ENCODE peak calls at places on chromosomes 6 and 20, in four cellular contexts. One of them, this sample, is unnamed.
A peak's percentile ranks its signal among the peaks of the same experiment; 100 is the strongest.

GRCh38 chr6:32186496-32186840 is 2.4 kb upstream of the AGER start:
- DNase-seq in Calu3: no peak
- DNase-seq in A549: no peak
- DNase-seq in fibroblast of mammary gland: no peak
- DNase-seq in this sample: no peak

GRCh38 chr6:156597130-156597529 is 180.0 kb upstream of the ARID1B start:
- DNase-seq in Calu3: no peak
- DNase-seq in A549: no peak
- DNase-seq in fibroblast of mammary gland: no peak
- DNase-seq in this sample: no peak

GRCh38 chr20:36830791-36831691 is 44.9 kb upstream of the TLDC2 start:
- DNase-seq in Calu3: no peak
- DNase-seq in A549: no peak
- DNase-seq in fibroblast of mammary gland: peak; percentile 67
- DNase-seq in this sample: peak; percentile 47

GRCh38 chr6:33761922-33762629 is 15.4 kb upstream of the IP6K3 start:
- DNase-seq in Calu3: peak; percentile 91
- DNase-seq in A549: peak; percentile 59
- DNase-seq in fibroblast of mammary gland: peak; percentile 41
- DNase-seq in this sample: peak; percentile 75

GRCh38 chr6:110529355-110529754 is 52.9 kb upstream of the SLC22A16 start:
- DNase-seq in Calu3: no peak
- DNase-seq in A549: no peak
- DNase-seq in fibroblast of mammary gland: peak; percentile 86
- DNase-seq in this sample: peak; percentile 67

GRCh38 chr6:73452107-73452461 is at the start of gene CGAS:
- DNase-seq in Calu3: peak; percentile 82
- DNase-seq in A549: peak; percentile 80
- DNase-seq in fibroblast of mammary gland: peak; percentile 59
- DNase-seq in this sample: peak; percentile 91

GRCh38 chr6:169678342-169678741 is 23.5 kb downstream of the WDR27 start:
- DNase-seq in Calu3: no peak
- DNase-seq in A549: no peak
- DNase-seq in fibroblast of mammary gland: no peak
- DNase-seq in this sample: no peak

GRCh38 chr6:165659945-165660862 is 2.8 kb downstream of the PDE10A start:
- DNase-seq in Calu3: peak; percentile 24
- DNase-seq in A549: no peak
- DNase-seq in fibroblast of mammary gland: no peak
- DNase-seq in this sample: no peak

GRCh38 chr20:17819395-17820093 is 119.8 kb downstream of the BANF2 start:
- DNase-seq in Calu3: no peak
- DNase-seq in A549: no peak
- DNase-seq in fibroblast of mammary gland: no peak
- DNase-seq in this sample: no peak

GRCh38 chr20:939606-940005 is 23.5 kb upstream of the ANGPT4 start:
- DNase-seq in Calu3: no peak
- DNase-seq in A549: no peak
- DNase-seq in fibroblast of mammary gland: no peak
- DNase-seq in this sample: no peak

GRCh38 chr6:18047406-18047805 is 60.0 kb upstream of the KIF13A start:
- DNase-seq in Calu3: no peak
- DNase-seq in A549: no peak
- DNase-seq in fibroblast of mammary gland: peak; percentile 67
- DNase-seq in this sample: no peak

GRCh38 chr6:128098000-128098581 is 197.2 kb upstream of the THEMIS start:
- DNase-seq in Calu3: no peak
- DNase-seq in A549: no peak
- DNase-seq in fibroblast of mammary gland: peak; percentile 38
- DNase-seq in this sample: peak; percentile 8

GRCh38 chr20:63791497-63792156 is 39.4 kb downstream of the ZBTB46 start:
- DNase-seq in Calu3: no peak
- DNase-seq in A549: no peak
- DNase-seq in fibroblast of mammary gland: no peak
- DNase-seq in this sample: no peak

GRCh38 chr6:113859349-113860164 is 2.4 kb downstream of the MARCKS start:
- DNase-seq in Calu3: peak; percentile 46
- DNase-seq in A549: peak; percentile 33
- DNase-seq in fibroblast of mammary gland: peak; percentile 41
- DNase-seq in this sample: peak; percentile 50

GRCh38 chr6:10403385-10404106 is 11.3 kb downstream of the TFAP2A start:
- DNase-seq in Calu3: peak; percentile 47
- DNase-seq in A549: peak; percentile 87
- DNase-seq in fibroblast of mammary gland: peak; percentile 62
- DNase-seq in this sample: peak; percentile 93

GRCh38 chr6:52325695-52326471 is 36.1 kb upstream of the PAQR8 start:
- DNase-seq in Calu3: no peak
- DNase-seq in A549: no peak
- DNase-seq in fibroblast of mammary gland: no peak
- DNase-seq in this sample: no peak

GRCh38 chr6:17865243-17865642 is 122.2 kb downstream of the KIF13A start:
- DNase-seq in Calu3: peak; percentile 13
- DNase-seq in A549: no peak
- DNase-seq in fibroblast of mammary gland: no peak
- DNase-seq in this sample: peak; percentile 94

GRCh38 chr6:158481612-158482473 is 78.0 kb upstream of the TMEM181 start:
- DNase-seq in Calu3: no peak
- DNase-seq in A549: peak; percentile 60
- DNase-seq in fibroblast of mammary gland: peak; percentile 90
- DNase-seq in this sample: peak; percentile 93

GRCh38 chr6:39361657-39362486 is 39.4 kb upstream of the KCNK16 start:
- DNase-seq in Calu3: peak; percentile 84
- DNase-seq in A549: peak; percentile 51
- DNase-seq in fibroblast of mammary gland: peak; percentile 62
- DNase-seq in this sample: peak; percentile 70

GRCh38 chr20:23445596-23446217 is 6.2 kb downstream of the CSTL1 start:
- DNase-seq in Calu3: no peak
- DNase-seq in A549: peak; percentile 45
- DNase-seq in fibroblast of mammary gland: peak; percentile 88
- DNase-seq in this sample: peak; percentile 77

GRCh38 chr20:48831702-48832422 is 4.1 kb upstream of the PREX1 start:
- DNase-seq in Calu3: peak; percentile 44
- DNase-seq in A549: peak; percentile 76
- DNase-seq in fibroblast of mammary gland: peak; percentile 70
- DNase-seq in this sample: peak; percentile 60

GRCh38 chr6:152273638-152274037 is 363.5 kb downstream of the SYNE1 start:
- DNase-seq in Calu3: peak; percentile 29
- DNase-seq in A549: no peak
- DNase-seq in fibroblast of mammary gland: peak; percentile 12
- DNase-seq in this sample: peak; percentile 29

GRCh38 chr6:103139377-103139776 is 1720.3 kb downstream of the HACE1 start:
- DNase-seq in Calu3: no peak
- DNase-seq in A549: no peak
- DNase-seq in fibroblast of mammary gland: no peak
- DNase-seq in this sample: no peak

GRCh38 chr6:18307006-18307405 is 42.7 kb upstream of the DEK start:
- DNase-seq in Calu3: no peak
- DNase-seq in A549: no peak
- DNase-seq in fibroblast of mammary gland: no peak
- DNase-seq in this sample: peak; percentile 16

GRCh38 chr6:15248451-15249370 is 2.8 kb downstream of the JARID2 start:
- DNase-seq in Calu3: peak; percentile 91
- DNase-seq in A549: peak; percentile 96
- DNase-seq in fibroblast of mammary gland: peak; percentile 96
- DNase-seq in this sample: peak; percentile 98
- TF ChIP-seq CTCF in Calu3: peak; percentile 5
- TF ChIP-seq CTCF in A549: no peak
- TF ChIP-seq CTCF in fibroblast of mammary gland: peak; percentile 24
- TF ChIP-seq CTCF in this sample: peak; percentile 15

DNA sequence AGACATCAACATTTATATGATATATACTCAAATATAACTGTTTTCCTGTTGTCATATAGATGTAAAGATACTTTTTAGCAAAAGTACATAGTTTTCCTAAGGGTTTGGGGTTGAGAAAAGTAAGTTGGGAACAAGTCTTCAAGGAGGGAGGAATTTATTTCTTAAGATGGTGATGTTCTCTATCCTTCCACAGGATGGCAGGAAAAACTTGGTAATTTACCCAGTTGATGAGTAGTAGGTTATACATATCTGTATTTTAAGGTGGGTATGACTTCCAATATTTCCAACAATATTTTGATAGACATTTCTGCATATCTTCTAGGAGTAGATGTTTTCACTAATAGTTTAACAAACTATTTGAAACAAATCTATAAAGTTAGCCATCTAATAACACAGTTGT is 254.4 kb downstream of the RIMS1 start:
- DNase-seq in Calu3: no peak
- DNase-seq in A549: no peak
- DNase-seq in fibroblast of mammary gland: peak; percentile 4
- DNase-seq in this sample: no peak
- TF ChIP-seq CTCF in Calu3: no peak
- TF ChIP-seq CTCF in A549: no peak
- TF ChIP-seq CTCF in fibroblast of mammary gland: no peak
- TF ChIP-seq CTCF in this sample: no peak

GRCh38 chr6:122947355-122947754 is 48.7 kb upstream of the CLVS2 start:
- DNase-seq in Calu3: peak; percentile 43
- DNase-seq in A549: peak; percentile 1
- DNase-seq in fibroblast of mammary gland: peak; percentile 26
- DNase-seq in this sample: peak; percentile 47
- TF ChIP-seq CTCF in Calu3: peak; percentile 50
- TF ChIP-seq CTCF in A549: no peak
- TF ChIP-seq CTCF in fibroblast of mammary gland: peak; percentile 56
- TF ChIP-seq CTCF in this sample: peak; percentile 59

GRCh38 chr20:44437497-44437896 is 38.2 kb upstream of the TTPAL start:
- DNase-seq in Calu3: no peak
- DNase-seq in A549: no peak
- DNase-seq in fibroblast of mammary gland: no peak
- DNase-seq in this sample: no peak

GRCh38 chr20:44438782-44439181 is 36.9 kb upstream of the TTPAL start:
- DNase-seq in Calu3: no peak
- DNase-seq in A549: no peak
- DNase-seq in fibroblast of mammary gland: no peak
- DNase-seq in this sample: no peak

GRCh38 chr20:44432618-44433577 is 42.8 kb upstream of the TTPAL start:
- DNase-seq in Calu3: no peak
- DNase-seq in A549: no peak
- DNase-seq in fibroblast of mammary gland: no peak
- DNase-seq in this sample: no peak

GRCh38 chr20:44433751-44434538 is 41.7 kb upstream of the TTPAL start:
- DNase-seq in Calu3: no peak
- DNase-seq in A549: no peak
- DNase-seq in fibroblast of mammary gland: no peak
- DNase-seq in this sample: no peak

GRCh38 chr20:44435630-44436335 is 39.9 kb upstream of the TTPAL start:
- DNase-seq in Calu3: no peak
- DNase-seq in A549: peak; percentile 52
- DNase-seq in fibroblast of mammary gland: peak; percentile 20
- DNase-seq in this sample: no peak
- TF ChIP-seq CTCF in Calu3: no peak
- TF ChIP-seq CTCF in A549: no peak
- TF ChIP-seq CTCF in fibroblast of mammary gland: no peak
- TF ChIP-seq CTCF in this sample: no peak

DNA sequence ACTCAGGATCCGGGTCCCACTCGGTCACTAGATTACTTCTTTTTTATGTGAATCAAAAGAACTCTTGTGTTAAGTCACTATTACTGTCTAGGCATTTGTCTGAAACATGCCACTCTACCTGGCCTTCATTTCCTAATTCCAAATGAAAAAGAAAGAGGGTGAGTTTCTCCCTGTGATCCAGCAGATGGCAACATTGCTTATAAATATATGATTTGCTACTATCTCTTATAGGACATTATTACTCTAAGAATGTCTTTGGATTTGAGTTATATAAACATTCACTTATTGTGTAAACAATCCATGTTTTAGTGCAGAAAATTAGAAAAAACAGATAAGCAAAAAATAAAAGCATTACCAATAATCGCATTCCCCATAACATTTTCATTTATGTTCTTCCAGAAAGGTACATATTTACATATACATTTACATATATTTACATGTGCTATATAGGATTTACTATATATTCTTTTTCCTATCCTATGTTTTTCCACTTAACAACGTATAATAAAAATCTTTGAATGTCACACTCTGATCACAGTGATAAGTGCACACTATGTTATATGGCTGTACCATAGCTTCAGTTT is 66.9 kb downstream of the FAXC start:
- DNase-seq in Calu3: no peak
- DNase-seq in A549: peak; percentile 10
- DNase-seq in fibroblast of mammary gland: peak; percentile 34
- DNase-seq in this sample: peak; percentile 28
- TF ChIP-seq CTCF in Calu3: no peak
- TF ChIP-seq CTCF in A549: peak; percentile 48
- TF ChIP-seq CTCF in fibroblast of mammary gland: peak; percentile 54
- TF ChIP-seq CTCF in this sample: peak; percentile 33

GRCh38 chr6:160931378-160932343 is 59.9 kb upstream of the MAP3K4 start:
- DNase-seq in Calu3: no peak
- DNase-seq in A549: no peak
- DNase-seq in fibroblast of mammary gland: peak; percentile 27
- DNase-seq in this sample: no peak
- TF ChIP-seq CTCF in Calu3: no peak
- TF ChIP-seq CTCF in A549: no peak
- TF ChIP-seq CTCF in fibroblast of mammary gland: peak; percentile 8
- TF ChIP-seq CTCF in this sample: no peak

This sample was measured in MCF 10A.